ENCODE peak calls at places on chromosomes 11 and 22, in eight cellular contexts. J, W, X, C, K, Z, P and H are unnamed samples.
A peak's percentile ranks its signal among the peaks of the same experiment; 100 is the strongest.

GRCh38 chr11:85710912-85711311 is 24.9 kb upstream of the CCDC89 start:
- DNase-seq in C (no peak), P (no peak), W (no peak), K (no peak), X (no peak), Z (no peak), J (no peak), H (no peak)

GRCh38 chr22:49449811-49450386 is 377.8 kb downstream of the BRD1 start:
- DNase-seq in Z (no peak), J (no peak), C (no peak), X (no peak), W (no peak), P (peak; percentile 83), K (no peak), H (no peak)

GRCh38 chr11:11966354-11966741 is 42.1 kb downstream of the DKK3 start:
- DNase-seq in W (no peak), X (no peak), C (no peak), J (no peak), Z (no peak), P (no peak), K (no peak), H (peak; percentile 49)

GRCh38 chr11:96155627-96156378 is 187.2 kb downstream of the MAML2 start:
- DNase-seq in P (peak; percentile 81), J (peak; percentile 27), Z (peak; percentile 92), K (peak; percentile 88), C (peak; percentile 98), W (peak; percentile 48), X (peak; percentile 93), H (peak; percentile 95)

GRCh38 chr22:24436553-24436952 is 9.2 kb downstream of the ADORA2A start:
- DNase-seq in W (no peak), X (no peak), K (no peak), Z (no peak), P (no peak), C (no peak), J (no peak), H (peak; percentile 63)

GRCh38 chr11:111663820-111664219 is 61.6 kb downstream of the SIK2 start:
- DNase-seq in C (peak; percentile 42), X (no peak), Z (peak; percentile 56), K (no peak), J (no peak), W (no peak), P (no peak), H (no peak)

GRCh38 chr11:94128171-94128745 is 383 bp upstream of the PANX1 start:
- DNase-seq in X (no peak), W (no peak), K (no peak), Z (no peak), P (no peak), C (no peak), J (no peak), H (peak; percentile 68)

GRCh38 chr22:36383110-36383581 is 4.6 kb downstream of the MYH9 start:
- DNase-seq in P (no peak), C (peak; percentile 98), W (no peak), J (no peak), Z (peak; percentile 47), K (peak; percentile 87), X (peak; percentile 82), H (no peak)

GRCh38 chr22:44182591-44183588 is 2.2 kb downstream of the PARVG start:
- DNase-seq in J (no peak), W (peak; percentile 45), C (no peak), K (no peak), P (no peak), Z (no peak), X (no peak), H (peak; percentile 81)

GRCh38 chr22:37177755-37178154 is 10.3 kb downstream of the C1QTNF6 start:
- DNase-seq in P (no peak), C (no peak), Z (no peak), W (no peak), X (no peak), K (no peak), J (no peak), H (no peak)

GRCh38 chr11:1044160-1044559 is 7.6 kb upstream of the MUC6 start:
- DNase-seq in J (no peak), X (no peak), K (no peak), Z (no peak), W (no peak), C (no peak), P (no peak), H (no peak)

GRCh38 chr11:69635210-69635609 is 5.7 kb upstream of the CCND1 start:
- DNase-seq in W (no peak), J (no peak), X (no peak), Z (no peak), C (no peak), P (peak; percentile 33), K (no peak), H (no peak)

GRCh38 chr11:20474176-20474950 is 86.8 kb downstream of the PRMT3 start:
- DNase-seq in C (no peak), K (no peak), X (peak; percentile 2), Z (peak; percentile 42), J (no peak), P (peak; percentile 55), W (no peak), H (peak; percentile 54)

GRCh38 chr11:84558085-84558905 is 1068.8 kb downstream of the DLG2 start:
- DNase-seq in W (peak; percentile 34), C (peak; percentile 51), X (peak; percentile 27), K (peak; percentile 71), Z (peak; percentile 35), P (peak; percentile 70), J (peak; percentile 18), H (no peak)

GRCh38 chr22:42642801-42643631 is 2.6 kb upstream of the ATP5MGL start:
- DNase-seq in K (no peak), Z (no peak), X (no peak), C (no peak), J (no peak), P (no peak), W (no peak), H (no peak)

GRCh38 chr11:100855466-100856067 is 168.5 kb downstream of the ARHGAP42 start:
- DNase-seq in K (peak; percentile 86), X (peak; percentile 36), W (no peak), J (peak; percentile 52), P (no peak), Z (peak; percentile 61), C (peak; percentile 62), H (no peak)

GRCh38 chr11:44718612-44719390 is 8.0 kb upstream of the TSPAN18 start:
- DNase-seq in W (no peak), X (no peak), Z (no peak), C (no peak), K (no peak), J (no peak), P (no peak), H (no peak)

GRCh38 chr11:115170133-115170815 is 333.9 kb downstream of the CADM1 start:
- DNase-seq in W (peak; percentile 47), Z (peak; percentile 18), K (peak; percentile 61), X (no peak), J (no peak), C (no peak), P (peak; percentile 75), H (no peak)

GRCh38 chr11:2693851-2694261 is 5.9 kb downstream of the KCNQ1OT1 start:
- DNase-seq in K (peak; percentile 10), P (peak; percentile 83), W (no peak), C (no peak), X (no peak), Z (no peak), J (no peak), H (peak; percentile 38)
- H3K36me3 ChIP-seq in K (peaks cover 3% of the 10 kb centered on the region), P (peaks cover 4% of the 10 kb centered on the region), W (no peaks in the 10 kb centered on the region), C (no peaks in the 10 kb centered on the region), X (no peaks in the 10 kb centered on the region), Z (no peaks in the 10 kb centered on the region), J (no peaks in the 10 kb centered on the region), H (no peaks in the 10 kb centered on the region)

GRCh38 chr22:39251762-39252460 is 7.1 kb upstream of the PDGFB start:
- DNase-seq in Z (no peak), X (no peak), J (no peak), P (peak; percentile 45), W (no peak), K (peak; percentile 88), C (peak; percentile 37), H (no peak)

GRCh38 chr22:39254122-39254521 is 9.3 kb upstream of the PDGFB start:
- DNase-seq in C (no peak), J (no peak), X (no peak), W (no peak), Z (no peak), P (peak; percentile 62), K (no peak), H (no peak)

GRCh38 chr22:39250838-39251237 is 6.1 kb upstream of the PDGFB start:
- DNase-seq in K (no peak), P (no peak), C (no peak), J (no peak), W (no peak), Z (no peak), X (no peak), H (no peak)

GRCh38 chr22:39253427-39254070 is 8.8 kb upstream of the PDGFB start:
- DNase-seq in J (peak; percentile 73), W (peak; percentile 52), C (peak; percentile 88), P (peak; percentile 84), X (peak; percentile 82), K (peak; percentile 82), Z (peak; percentile 92), H (peak; percentile 87)

DNA sequence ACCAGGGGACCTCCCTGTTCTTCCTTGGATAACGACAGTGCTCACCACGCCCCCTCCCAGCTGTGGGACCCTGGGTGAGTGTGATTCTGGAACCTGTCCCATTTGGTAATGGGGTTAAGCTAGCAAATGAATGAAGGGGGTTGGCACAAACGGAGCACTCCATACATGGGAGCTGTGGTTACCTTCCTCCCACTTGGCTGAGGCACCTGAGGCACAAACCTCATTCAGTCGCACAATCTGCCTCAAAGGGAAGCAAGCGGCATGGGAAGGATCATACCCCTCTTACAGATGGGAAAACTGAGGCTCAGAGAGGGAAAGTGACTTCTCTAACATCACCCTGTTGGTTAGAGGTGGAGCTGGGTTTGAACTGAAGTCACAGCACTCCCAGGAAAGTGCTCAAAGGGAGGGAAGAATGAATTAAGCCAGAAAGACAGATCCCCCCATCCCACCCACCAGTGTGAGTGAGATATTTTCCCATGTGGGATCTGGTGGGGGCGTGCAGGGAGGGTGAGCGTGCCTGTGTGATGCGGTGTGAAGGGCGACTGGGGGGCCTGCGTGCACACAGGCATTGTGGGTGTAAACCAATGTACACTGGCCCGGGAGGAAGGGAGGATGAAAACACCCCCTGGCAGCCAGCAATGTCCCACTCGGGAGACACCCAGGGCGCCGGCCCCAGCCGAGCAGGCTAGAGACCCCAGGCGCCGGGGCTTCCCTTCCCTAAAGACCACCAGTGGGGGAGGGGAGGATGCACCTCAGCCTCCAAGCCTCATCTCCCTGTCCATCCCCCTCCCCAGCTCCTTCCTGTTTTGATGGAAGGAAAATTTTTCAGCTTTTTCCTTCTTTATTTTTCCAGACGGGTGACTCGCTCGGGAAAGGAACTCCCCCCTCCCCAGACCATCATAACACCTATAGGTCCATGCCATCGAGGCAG is 7.9 kb upstream of the PDGFB start:
- DNase-seq in Z (peak; percentile 85), C (peak; percentile 32), P (no peak), J (no peak), K (peak; percentile 71), W (no peak), X (no peak), H (no peak)
- H3K9ac ChIP-seq in Z (peak overlapping the region; percentile 73), C (no peak overlapping the region), P (no peak overlapping the region), J (peak overlapping the region; percentile 66), K (peak overlapping the region; percentile 51), W (no peak overlapping the region), X (no peak overlapping the region), H (no peak overlapping the region)

GRCh38 chr22:32839776-32840571 is 38.5 kb downstream of the TIMP3 start:
- DNase-seq in K (no peak), W (no peak), P (no peak), C (peak; percentile 91), J (no peak), Z (no peak), X (no peak), H (no peak)
- H3K27ac ChIP-seq in K (no peak overlapping the region), W (no peak overlapping the region), P (no peak overlapping the region), C (no peak overlapping the region), J (no peak overlapping the region), Z (no peak overlapping the region), X (no peak overlapping the region), H (peak overlapping the region; percentile 41)

GRCh38 chr22:29288837-29289236 is 17.6 kb upstream of the GAS2L1 start:
- DNase-seq in W (no peak), K (no peak), C (no peak), J (no peak), Z (no peak), P (no peak), X (no peak), H (no peak)
- H3K36me3 ChIP-seq in W (peaks cover 40% of the 10 kb centered on the region), K (peaks cover 82% of the 10 kb centered on the region), C (peaks cover 24% of the 10 kb centered on the region), J (peaks cover 93% of the 10 kb centered on the region), Z (peaks cover 50% of the 10 kb centered on the region), P (peaks cover 100% of the 10 kb centered on the region), X (peaks cover 71% of the 10 kb centered on the region), H (peaks cover 72% of the 10 kb centered on the region)